ENCODE peak calls at places on chromosomes 16 and 17, in seven cellular contexts. J is keratinocyte, P is AG10803, W is T1000, D is cardiac fibroblast, G is T follicular helper cell, X is NCI-H2107. E is an unnamed sample.

GRCh38 chr17:20171741-20172377 is 162.7 kb downstream of the SPECC1 start:
- DNase-seq in J (no peak), P (no peak), W (no peak), D (peak), G (no peak), X (no peak), E (no peak)

GRCh38 chr17:6191405-6192095 is 121.4 kb downstream of the WSCD1 start:
- DNase-seq in J (no peak), P (no peak), W (no peak), D (no peak), G (no peak), X (no peak), E (no peak)

GRCh38 chr17:17416400-17417360 is 60.1 kb upstream of the MED9 start:
- DNase-seq in J (no peak), P (peak), W (no peak), D (peak), G (no peak), X (no peak), E (peak)

GRCh38 chr17:68455756-68456528 is 1.4 kb downstream of the WIPI1 start:
- DNase-seq in J (no peak), P (peak), W (no peak), D (peak), G (no peak), X (peak), E (no peak)

GRCh38 chr16:9996191-9996590 is 186.0 kb downstream of the GRIN2A start:
- DNase-seq in J (no peak), P (no peak), W (no peak), D (no peak), G (no peak), X (no peak), E (no peak)

GRCh38 chr17:82822281-82822680 is 17.5 kb downstream of the ZNF750 start:
- DNase-seq in J (no peak), P (no peak), W (no peak), D (no peak), G (no peak), X (no peak), E (no peak)

GRCh38 chr17:31540602-31541307 is 149.3 kb downstream of the RAB11FIP4 start:
- DNase-seq in J (no peak), P (no peak), W (no peak), D (no peak), G (no peak), X (no peak), E (no peak)

GRCh38 chr17:8887834-8888703 is 20.6 kb upstream of the PIK3R6 start:
- DNase-seq in J (no peak), P (peak), W (no peak), D (peak), G (no peak), X (no peak), E (peak)

GRCh38 chr16:28136751-28137434 is 73.4 kb upstream of the GSG1L start:
- DNase-seq in J (no peak), P (no peak), W (no peak), D (peak), G (peak), X (no peak), E (peak)

GRCh38 chr17:49676276-49676868 is 1.5 kb downstream of the SPOP start:
- DNase-seq in J (no peak), P (peak), W (no peak), D (peak), G (peak), X (no peak), E (peak)

GRCh38 chr16:12025926-12026325 is 49.4 kb downstream of the SNX29 start:
- DNase-seq in J (no peak), P (no peak), W (no peak), D (no peak), G (no peak), X (no peak), E (no peak)

GRCh38 chr16:31868701-31869167 is 4.9 kb upstream of the ZNF267 start:
- DNase-seq in J (no peak), P (peak), W (peak), D (peak), G (peak), X (peak), E (peak)

GRCh38 chr17:58300336-58300735 is 19.6 kb upstream of the MPO start:
- DNase-seq in J (no peak), P (no peak), W (no peak), D (no peak), G (no peak), X (no peak), E (no peak)

GRCh38 chr17:15966183-15966878 is 21.4 kb downstream of the ADORA2B start:
- DNase-seq in J (no peak), P (no peak), W (no peak), D (peak), G (no peak), X (no peak), E (no peak)

GRCh38 chr17:82078433-82078832 is 12.8 kb upstream of the DUS1L start:
- DNase-seq in J (no peak), P (no peak), W (no peak), D (no peak), G (no peak), X (no peak), E (no peak)

GRCh38 chr16:24980077-24980793 is 34.9 kb downstream of the ARHGAP17 start:
- DNase-seq in J (no peak), P (peak), W (no peak), D (no peak), G (no peak), X (no peak), E (no peak)

GRCh38 chr16:12162151-12162559 is 185.6 kb downstream of the SNX29 start:
- DNase-seq in J (no peak), P (peak), W (no peak), D (peak), G (no peak), X (no peak), E (no peak)

GRCh38 chr16:71883849-71884638 is at the start of gene ZNF821:
- DNase-seq in J (no peak), P (peak), W (peak), D (peak), G (peak), X (peak), E (peak)

GRCh38 chr17:79192503-79193500 is 118.2 kb downstream of the ENGASE start:
- DNase-seq in J (no peak), P (peak), W (peak), D (peak), G (no peak), X (no peak), E (peak)

GRCh38 chr16:30535106-30535776 is 583 bp upstream of the ZNF747 start:
- DNase-seq in J (no peak), P (no peak), W (no peak), D (peak), G (no peak), X (no peak), E (no peak)

GRCh38 chr16:83925095-83925905 is 26.4 kb downstream of the MLYCD start:
- DNase-seq in J (no peak), P (no peak), W (no peak), D (no peak), G (no peak), X (no peak), E (no peak)

GRCh38 chr16:22903716-22904115 is 89.8 kb downstream of the HS3ST2 start:
- DNase-seq in J (no peak), P (no peak), W (no peak), D (no peak), G (no peak), X (no peak), E (no peak)

GRCh38 chr16:84329016-84329415 is 34.3 kb downstream of the WFDC1 start:
- DNase-seq in J (no peak), P (no peak), W (no peak), D (no peak), G (no peak), X (no peak), E (no peak)

GRCh38 chr17:31687505-31688126 is 171.4 kb downstream of the COPRS start:
- DNase-seq in J (no peak), P (no peak), W (no peak), D (no peak), G (no peak), X (no peak), E (no peak)

E was measured in activated naive CD4-positive, alpha-beta T cell treated with anti-CD3 and anti-CD28 coated beads, Interleukin-2, amount 10 ng/mL, durations not matched to agents 7 days and 5 days.